ENCODE peak calls at places on chromosomes 16 and 17, in seven cellular contexts. U is right cardiac atrium; Y is PC-9; S is adrenal gland; V is mesenchymal stem cell; C is vagina; H is CD4-positive, alpha-beta T cell. T is an unnamed sample.

GRCh38 chr17:40552806-40553693 is 12.2 kb downstream of the CCR7 start:
- DNase-seq in U (no peak), Y (no peak), S (peak; percentile 5), V (no peak), C (peak; percentile 93), H (no peak), T (no peak)

GRCh38 chr17:10032142-10032541 is 127.1 kb upstream of the RCVRN start:
- DNase-seq in U (no peak), Y (no peak), S (no peak), V (no peak), C (no peak), H (no peak), T (no peak)

GRCh38 chr17:40775945-40776344 is 3.9 kb upstream of the KRT26 start:
- DNase-seq in U (no peak), Y (no peak), S (no peak), V (no peak), C (no peak), H (no peak), T (no peak)

GRCh38 chr17:80138856-80139426 is 8.0 kb downstream of the EIF4A3 start:
- DNase-seq in U (no peak), Y (no peak), S (no peak), V (no peak), C (no peak), H (no peak), T (no peak)

GRCh38 chr16:85567101-85567866 is 45.8 kb upstream of the GSE1 start:
- DNase-seq in U (no peak), Y (no peak), S (no peak), V (no peak), C (no peak), H (no peak), T (no peak)

GRCh38 chr17:61179316-61179715 is 220.3 kb upstream of the TBX2 start:
- DNase-seq in U (no peak), Y (no peak), S (no peak), V (no peak), C (no peak), H (no peak), T (no peak)

GRCh38 chr17:79658811-79659207 is 48.0 kb upstream of the RBFOX3 start:
- DNase-seq in U (no peak), Y (no peak), S (no peak), V (peak; percentile 24), C (peak; percentile 75), H (no peak), T (no peak)

GRCh38 chr17:73196500-73196899 is 3.6 kb downstream of the COG1 start:
- DNase-seq in U (peak; percentile 35), Y (no peak), S (no peak), V (peak; percentile 12), C (no peak), H (no peak), T (no peak)

GRCh38 chr17:74521701-74522201 is 9.5 kb downstream of the CD300LB start:
- DNase-seq in U (no peak), Y (no peak), S (no peak), V (no peak), C (peak; percentile 77), H (no peak), T (no peak)

GRCh38 chr16:3651461-3652372 is 2.8 kb upstream of the DNASE1 start:
- DNase-seq in U (no peak), Y (no peak), S (no peak), V (no peak), C (peak; percentile 54), H (no peak), T (no peak)

GRCh38 chr17:37024181-37024637 is 75.5 kb downstream of the AATF start:
- DNase-seq in U (no peak), Y (no peak), S (no peak), V (no peak), C (no peak), H (no peak), T (no peak)

GRCh38 chr17:7097940-7098339 is 16.7 kb downstream of the ASGR2 start:
- DNase-seq in U (no peak), Y (no peak), S (no peak), V (no peak), C (no peak), H (no peak), T (no peak)

GRCh38 chr17:30922235-30922993 is 669 bp downstream of the ADAP2 start:
- DNase-seq in U (peak; percentile 17), Y (no peak), S (no peak), V (peak; percentile 33), C (no peak), H (no peak), T (peak; percentile 17)

GRCh38 chr16:66878067-66878466 is 2.2 kb upstream of the PDP2 start:
- DNase-seq in U (no peak), Y (no peak), S (no peak), V (peak; percentile 26), C (no peak), H (no peak), T (no peak)

GRCh38 chr17:59783221-59784016 is 76.0 kb downstream of the VMP1 start:
- DNase-seq in U (no peak), Y (peak; percentile 14), S (no peak), V (peak; percentile 86), C (no peak), H (no peak), T (no peak)

GRCh38 chr17:351875-352420 is 659 bp downstream of the RPH3AL start:
- DNase-seq in U (no peak), Y (no peak), S (no peak), V (no peak), C (no peak), H (no peak), T (no peak)

GRCh38 chr17:17125136-17126084 is 80.7 kb downstream of the PLD6 start:
- DNase-seq in U (no peak), Y (no peak), S (no peak), V (no peak), C (no peak), H (peak; percentile 11), T (no peak)

GRCh38 chr16:28317040-28317880 is 24.9 kb downstream of the SBK1 start:
- DNase-seq in U (peak; percentile 53), Y (peak; percentile 67), S (peak; percentile 51), V (peak; percentile 61), C (no peak), H (peak; percentile 64), T (peak; percentile 41)

GRCh38 chr17:76732734-76733617 is 4.2 kb downstream of the SRSF2 start:
- DNase-seq in U (no peak), Y (no peak), S (no peak), V (no peak), C (no peak), H (no peak), T (no peak)

GRCh38 chr16:50314665-50315064 is 48.3 kb downstream of the ADCY7 start:
- DNase-seq in U (no peak), Y (no peak), S (no peak), V (no peak), C (no peak), H (no peak), T (no peak)

GRCh38 chr16:85690469-85691064 is 1.8 kb upstream of the GINS2 start:
- DNase-seq in U (no peak), Y (no peak), S (no peak), V (peak; percentile 38), C (no peak), H (no peak), T (no peak)

GRCh38 chr17:58236394-58236793 is 2.0 kb upstream of the LPO start:
- DNase-seq in U (no peak), Y (no peak), S (no peak), V (no peak), C (peak; percentile 25), H (no peak), T (no peak)
- H3K27me3 ChIP-seq in U (no peaks in the 10 kb centered on the region), Y (peaks cover 92% of the 10 kb centered on the region), S (no peaks in the 10 kb centered on the region), V (peaks cover 56% of the 10 kb centered on the region), C (no peaks in the 10 kb centered on the region), H (peaks cover 22% of the 10 kb centered on the region), T (peaks cover 99% of the 10 kb centered on the region)

DNA sequence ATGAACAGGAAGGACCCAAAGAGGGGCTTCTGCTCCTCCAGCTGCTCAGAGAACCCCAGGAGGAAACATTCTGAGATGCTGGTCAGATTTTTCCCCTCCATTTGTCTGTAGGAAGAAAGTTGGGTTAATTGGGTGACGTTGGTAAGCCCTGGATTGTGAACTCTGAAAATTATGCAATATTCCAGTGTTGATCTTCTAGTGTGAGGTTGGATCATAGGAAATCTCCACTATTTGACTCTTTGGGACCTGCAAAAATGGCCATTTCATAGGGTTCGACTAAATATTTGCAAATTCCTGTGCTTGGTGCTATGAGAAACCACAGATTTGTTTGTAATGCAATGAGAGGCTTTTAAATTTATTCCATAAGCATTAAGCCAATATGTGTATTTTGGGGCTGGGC is at the start of gene OR1G1:
- DNase-seq in U (no peak), Y (no peak), S (no peak), V (no peak), C (no peak), H (no peak), T (no peak)
- H3K27me3 ChIP-seq in U (no peaks in the 10 kb centered on the region), Y (peaks cover 82% of the 10 kb centered on the region), S (peaks cover 11% of the 10 kb centered on the region), V (no peaks in the 10 kb centered on the region), C (no peaks in the 10 kb centered on the region), H (peaks cover 3% of the 10 kb centered on the region), T (peaks cover 80% of the 10 kb centered on the region)

GRCh38 chr16:54936086-54936978 is 5.7 kb downstream of the IRX5 start:
- DNase-seq in U (peak; percentile 26), Y (no peak), S (no peak), V (peak; percentile 64), C (no peak), H (no peak), T (no peak)

GRCh38 chr16:54935411-54936085 is 4.9 kb downstream of the IRX5 start:
- DNase-seq in U (no peak), Y (no peak), S (no peak), V (peak; percentile 28), C (no peak), H (no peak), T (no peak)

GRCh38 chr16:54938351-54939346 is 8.0 kb downstream of the IRX5 start:
- DNase-seq in U (peak; percentile 14), Y (no peak), S (no peak), V (peak; percentile 53), C (no peak), H (no peak), T (no peak)

GRCh38 chr16:54937673-54938350 is 7.1 kb downstream of the IRX5 start:
- DNase-seq in U (no peak), Y (no peak), S (no peak), V (no peak), C (no peak), H (no peak), T (no peak)

GRCh38 chr16:54936979-54937672 is 6.5 kb downstream of the IRX5 start:
- DNase-seq in U (peak; percentile 50), Y (no peak), S (no peak), V (peak; percentile 25), C (no peak), H (no peak), T (no peak)
- H3K27me3 ChIP-seq in U (no peaks in the 10 kb centered on the region), Y (no peaks in the 10 kb centered on the region), S (peaks cover 81% of the 10 kb centered on the region), V (peaks cover 6% of the 10 kb centered on the region), C (peaks cover 14% of the 10 kb centered on the region), H (peaks cover 90% of the 10 kb centered on the region), T (peaks cover 99% of the 10 kb centered on the region)

DNA sequence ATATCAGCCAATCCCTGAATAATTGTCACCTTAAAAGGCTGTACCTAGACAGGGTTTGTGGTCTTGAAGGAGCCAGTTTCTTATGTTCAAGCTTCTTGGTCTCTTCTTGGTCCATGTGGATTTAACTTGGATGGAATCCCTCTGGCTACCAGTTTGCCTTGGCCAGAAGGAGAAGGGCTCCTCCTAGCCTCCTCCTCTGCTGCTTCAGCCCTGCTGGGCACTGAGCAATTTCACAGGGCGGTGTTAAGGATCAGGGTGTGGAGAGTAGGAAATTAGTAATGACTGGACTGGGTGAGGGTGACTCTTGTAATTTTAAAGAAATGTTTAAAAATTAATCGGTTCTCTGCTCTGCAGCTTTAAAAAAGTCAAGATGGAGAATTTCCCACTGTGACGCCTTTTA is 96.3 kb downstream of the MSI2 start:
- DNase-seq in U (peak; percentile 55), Y (no peak), S (peak; percentile 7), V (no peak), C (no peak), H (no peak), T (no peak)
- H3K27me3 ChIP-seq in U (no peaks in the 10 kb centered on the region), Y (peaks cover 17% of the 10 kb centered on the region), S (no peaks in the 10 kb centered on the region), V (no peaks in the 10 kb centered on the region), C (no peaks in the 10 kb centered on the region), H (no peaks in the 10 kb centered on the region), T (no peaks in the 10 kb centered on the region)

T was measured in left ventricle myocardium inferior.